ENCODE peak calls at places on chromosomes 2 and 18, in six cellular contexts. V is H1, P is HepG2, E is HCT116, N is K562, T is GM12878. O is an unnamed sample.
A peak's percentile ranks its signal among the peaks of the same experiment; 100 is the strongest.

GRCh38 chr2:120602251-120602650 is 133.4 kb upstream of the GLI2 start:
- DNase-seq in V (no peak), P (no peak), E (no peak), N (no peak), T (no peak), O (no peak)

GRCh38 chr2:121790276-121790956 is 35.0 kb downstream of the TSN start:
- DNase-seq in V (no peak), P (peak; percentile 61), E (peak; percentile 64), N (no peak), T (no peak), O (peak; percentile 92)

GRCh38 chr2:100554788-100555407 is 7.9 kb upstream of the PDCL3 start:
- DNase-seq in V (no peak), P (no peak), E (no peak), N (no peak), T (no peak), O (no peak)

GRCh38 chr2:105489168-105489878 is 90.5 kb upstream of the FHL2 start:
- DNase-seq in V (no peak), P (no peak), E (no peak), N (no peak), T (no peak), O (no peak)

GRCh38 chr2:204282525-204282924 is 262.8 kb upstream of the PARD3B start:
- DNase-seq in V (no peak), P (peak; percentile 34), E (no peak), N (no peak), T (no peak), O (no peak)

GRCh38 chr2:96926791-96927190 is 56.9 kb upstream of the SEMA4C start:
- DNase-seq in V (no peak), P (no peak), E (no peak), N (no peak), T (no peak), O (no peak)

GRCh38 chr2:37523861-37524362 is 147.5 kb downstream of the CDC42EP3 start:
- DNase-seq in V (no peak), P (no peak), E (no peak), N (no peak), T (no peak), O (peak; percentile 82)

GRCh38 chr2:48668992-48669391 is 51.3 kb downstream of the GTF2A1L start:
- DNase-seq in V (no peak), P (no peak), E (no peak), N (no peak), T (no peak), O (no peak)

GRCh38 chr2:233210843-233211600 is 40.5 kb upstream of the ATG16L1 start:
- DNase-seq in V (no peak), P (no peak), E (peak; percentile 62), N (no peak), T (no peak), O (peak; percentile 90)

GRCh38 chr2:175571078-175571653 is 389.7 kb upstream of the ATP5MC3 start:
- DNase-seq in V (no peak), P (no peak), E (no peak), N (no peak), T (no peak), O (no peak)

GRCh38 chr2:175568109-175568730 is 386.7 kb upstream of the ATP5MC3 start:
- DNase-seq in V (no peak), P (no peak), E (no peak), N (no peak), T (no peak), O (no peak)

DNA sequence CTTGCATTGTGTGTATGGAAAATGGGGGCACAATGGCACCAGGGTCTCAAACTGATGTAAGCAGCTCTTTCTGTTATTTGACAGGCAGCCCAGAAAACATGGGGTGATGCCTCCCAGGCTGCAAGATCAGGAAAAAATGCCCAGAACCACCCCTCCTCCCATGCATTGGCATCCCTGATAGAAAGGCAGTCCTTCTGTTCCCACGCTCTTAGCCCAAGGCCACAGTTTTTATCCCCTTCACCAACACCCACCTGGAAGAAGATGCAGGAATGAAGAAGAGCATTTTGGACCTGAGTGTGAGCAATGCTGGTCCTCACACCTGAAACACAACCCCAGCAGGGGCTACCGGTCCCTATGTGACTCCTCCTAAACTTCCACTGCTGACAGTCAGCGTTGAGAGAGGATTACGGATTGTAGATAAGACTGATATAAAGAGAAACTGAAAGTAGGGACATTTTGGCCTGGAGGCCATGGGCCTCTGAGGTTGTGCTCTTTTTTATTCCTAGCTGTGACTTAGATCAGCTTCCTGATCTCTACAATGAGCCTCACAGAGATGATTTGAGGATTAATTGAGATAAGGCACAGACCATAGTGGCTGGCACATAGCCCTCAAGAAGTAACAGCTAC is 386.0 kb upstream of the ATP5MC3 start:
- DNase-seq in V (no peak), P (no peak), E (no peak), N (no peak), T (no peak), O (no peak)
- H2AFZ ChIP-seq in V (peak overlapping the region; percentile 63), P (no peak overlapping the region), E (no peak overlapping the region), N (no peak overlapping the region), T (no peak overlapping the region), O (no peak overlapping the region)

DNA sequence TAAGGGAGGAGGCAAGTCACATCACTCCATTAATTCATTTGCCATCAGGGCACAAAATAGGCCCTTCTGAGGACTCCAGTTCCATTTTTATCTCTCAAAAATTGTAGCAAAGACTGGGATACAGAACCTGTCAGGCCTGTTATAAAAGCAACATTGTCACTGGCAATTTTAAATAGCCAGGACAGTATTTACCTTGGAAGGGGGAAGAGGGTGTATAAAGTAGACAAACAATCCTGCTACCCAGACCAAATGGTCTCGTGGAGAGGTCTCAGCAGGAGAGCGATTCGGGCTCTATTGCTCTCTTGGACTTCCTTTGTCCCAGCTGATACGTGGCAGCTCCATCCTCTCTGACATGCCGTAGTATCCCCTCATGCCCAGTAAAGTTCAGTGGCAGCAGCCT is 740.3 kb upstream of the HS6ST1 start:
- DNase-seq in V (no peak), P (no peak), E (no peak), N (no peak), T (no peak), O (no peak)
- TF ChIP-seq CEBPB in V (no peak), P (no peak), E (no peak), N (no peak), T (no peak), O (no peak)

GRCh38 chr2:200744252-200744651 is 67.5 kb upstream of the BZW1 start:
- DNase-seq in V (no peak), P (no peak), E (no peak), N (no peak), T (no peak), O (no peak)

GRCh38 chr2:200740907-200741306 is 70.8 kb upstream of the BZW1 start:
- DNase-seq in V (no peak), P (no peak), E (no peak), N (no peak), T (no peak), O (no peak)

GRCh38 chr2:200738590-200738989 is 73.1 kb upstream of the BZW1 start:
- DNase-seq in V (no peak), P (no peak), E (no peak), N (no peak), T (no peak), O (no peak)

GRCh38 chr2:200741468-200742202 is 70.1 kb upstream of the BZW1 start:
- DNase-seq in V (peak; percentile 33), P (peak; percentile 87), E (no peak), N (no peak), T (no peak), O (no peak)

GRCh38 chr2:200742426-200742825 is 69.3 kb upstream of the BZW1 start:
- DNase-seq in V (peak; percentile 35), P (no peak), E (no peak), N (no peak), T (no peak), O (no peak)
- H2AFZ ChIP-seq in V (no peak overlapping the region), P (no peak overlapping the region), E (no peak overlapping the region), N (no peak overlapping the region), T (no peak overlapping the region), O (no peak overlapping the region)

DNA sequence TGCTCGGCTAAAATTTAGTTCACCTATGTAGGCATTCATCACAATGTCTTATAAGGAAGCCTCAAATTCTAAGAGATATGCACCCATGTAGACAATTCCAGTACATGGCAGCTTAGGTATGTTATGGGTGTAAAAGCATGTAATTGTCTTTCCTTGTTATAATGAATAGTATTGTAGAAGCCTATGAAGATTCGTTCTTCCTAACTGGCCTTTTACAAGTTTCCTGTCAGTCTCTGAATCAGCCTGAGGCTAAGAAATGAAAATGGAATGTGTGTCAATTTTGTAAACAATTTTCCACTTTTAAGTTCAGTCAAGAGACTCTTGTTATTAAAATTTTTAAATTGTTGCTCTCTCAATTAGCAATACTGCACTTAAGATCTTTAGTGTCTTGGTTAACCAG is 189.9 kb upstream of the GALNT5 start:
- DNase-seq in V (no peak), P (no peak), E (no peak), N (no peak), T (no peak), O (no peak)
- TF ChIP-seq CEBPB in V (no peak), P (no peak), E (no peak), N (no peak), T (no peak), O (no peak)

DNA sequence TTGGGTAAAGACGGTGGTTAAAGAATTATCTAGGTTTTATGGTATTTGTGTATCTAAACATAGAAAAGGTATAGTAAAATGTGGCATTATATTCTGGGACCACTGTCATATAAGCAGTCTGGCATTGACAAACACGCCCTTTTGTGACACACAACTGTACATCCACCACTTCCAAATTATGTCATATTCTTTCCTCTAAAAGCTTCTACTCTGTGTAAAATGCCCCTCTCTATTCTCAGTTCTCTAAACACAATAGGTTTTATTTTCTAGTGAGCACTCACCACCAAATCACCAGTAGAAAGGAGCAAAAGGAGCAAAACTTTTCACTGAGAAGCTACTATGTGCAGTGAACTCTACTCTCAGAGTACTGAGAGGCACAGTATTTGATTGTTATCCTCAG is 88.1 kb upstream of the PIEZO2 start:
- DNase-seq in V (no peak), P (no peak), E (no peak), N (no peak), T (no peak), O (no peak)
- H2AFZ ChIP-seq in V (no peak overlapping the region), P (no peak overlapping the region), E (no peak overlapping the region), N (no peak overlapping the region), T (no peak overlapping the region), O (no peak overlapping the region)